ENCODE peak calls at places on chromosome 5, in six cellular contexts. One of them, this sample, is unnamed.

GRCh38 chr5:131436081-131436480 is 172.2 kb downstream of the CDC42SE2 start:
- DNase-seq in choroid plexus epithelial cell: no peak
- DNase-seq in neuronal stem cell: no peak
- DNase-seq in EL: no peak
- DNase-seq in pancreas: no peak
- DNase-seq in kidney: no peak
- DNase-seq in this sample: no peak

GRCh38 chr5:151745071-151745705 is 13.2 kb downstream of the ATOX1 start:
- DNase-seq in choroid plexus epithelial cell: peak; percentile 82
- DNase-seq in neuronal stem cell: no peak
- DNase-seq in EL: peak; percentile 94
- DNase-seq in pancreas: no peak
- DNase-seq in kidney: peak; percentile 86
- DNase-seq in this sample: peak; percentile 75

GRCh38 chr5:83527722-83528438 is 56.3 kb downstream of the VCAN start:
- DNase-seq in choroid plexus epithelial cell: no peak
- DNase-seq in neuronal stem cell: no peak
- DNase-seq in EL: no peak
- DNase-seq in pancreas: no peak
- DNase-seq in kidney: no peak
- DNase-seq in this sample: no peak

GRCh38 chr5:157166494-157167218 is 592 bp upstream of the GARIN3 start:
- DNase-seq in choroid plexus epithelial cell: no peak
- DNase-seq in neuronal stem cell: no peak
- DNase-seq in EL: no peak
- DNase-seq in pancreas: no peak
- DNase-seq in kidney: no peak
- DNase-seq in this sample: no peak

GRCh38 chr5:64301566-64301965 is 135.9 kb downstream of the RNF180 start:
- DNase-seq in choroid plexus epithelial cell: peak; percentile 4
- DNase-seq in neuronal stem cell: no peak
- DNase-seq in EL: peak; percentile 2
- DNase-seq in pancreas: no peak
- DNase-seq in kidney: no peak
- DNase-seq in this sample: no peak

GRCh38 chr5:55278778-55279177 is 28.7 kb downstream of the DHX29 start:
- DNase-seq in choroid plexus epithelial cell: peak; percentile 32
- DNase-seq in neuronal stem cell: no peak
- DNase-seq in EL: peak; percentile 69
- DNase-seq in pancreas: no peak
- DNase-seq in kidney: no peak
- DNase-seq in this sample: peak; percentile 23

GRCh38 chr5:13859285-13859684 is 85.2 kb downstream of the DNAH5 start:
- DNase-seq in choroid plexus epithelial cell: no peak
- DNase-seq in neuronal stem cell: no peak
- DNase-seq in EL: no peak
- DNase-seq in pancreas: no peak
- DNase-seq in kidney: no peak
- DNase-seq in this sample: no peak

GRCh38 chr5:58042933-58043606 is 416.8 kb downstream of the PLK2 start:
- DNase-seq in choroid plexus epithelial cell: no peak
- DNase-seq in neuronal stem cell: no peak
- DNase-seq in EL: no peak
- DNase-seq in pancreas: no peak
- DNase-seq in kidney: no peak
- DNase-seq in this sample: no peak

GRCh38 chr5:66796306-66797292 is 200.4 kb downstream of the MAST4 start:
- DNase-seq in choroid plexus epithelial cell: peak; percentile 10
- DNase-seq in neuronal stem cell: no peak
- DNase-seq in EL: no peak
- DNase-seq in pancreas: no peak
- DNase-seq in kidney: no peak
- DNase-seq in this sample: no peak

GRCh38 chr5:41793156-41793770 is 77.0 kb downstream of the OXCT1 start:
- DNase-seq in choroid plexus epithelial cell: peak; percentile 78
- DNase-seq in neuronal stem cell: no peak
- DNase-seq in EL: peak; percentile 83
- DNase-seq in pancreas: no peak
- DNase-seq in kidney: no peak
- DNase-seq in this sample: peak; percentile 91

GRCh38 chr5:115086473-115086872 is 83.2 kb downstream of the TRIM36 start:
- DNase-seq in choroid plexus epithelial cell: no peak
- DNase-seq in neuronal stem cell: no peak
- DNase-seq in EL: no peak
- DNase-seq in pancreas: no peak
- DNase-seq in kidney: no peak
- DNase-seq in this sample: no peak

GRCh38 chr5:23451156-23451555 is 56.3 kb upstream of the PRDM9 start:
- DNase-seq in choroid plexus epithelial cell: no peak
- DNase-seq in neuronal stem cell: no peak
- DNase-seq in EL: no peak
- DNase-seq in pancreas: no peak
- DNase-seq in kidney: no peak
- DNase-seq in this sample: no peak

GRCh38 chr5:134526483-134527155 is 1.1 kb downstream of the JADE2 start:
- DNase-seq in choroid plexus epithelial cell: peak; percentile 73
- DNase-seq in neuronal stem cell: peak; percentile 55
- DNase-seq in EL: peak; percentile 36
- DNase-seq in pancreas: peak; percentile 91
- DNase-seq in kidney: peak; percentile 95
- DNase-seq in this sample: no peak

GRCh38 chr5:136082390-136083193 is 50.1 kb upstream of the SMAD5 start:
- DNase-seq in choroid plexus epithelial cell: peak; percentile 87
- DNase-seq in neuronal stem cell: peak; percentile 64
- DNase-seq in EL: peak; percentile 63
- DNase-seq in pancreas: peak; percentile 89
- DNase-seq in kidney: peak; percentile 86
- DNase-seq in this sample: peak; percentile 78

GRCh38 chr5:1323803-1324173 is 21.1 kb downstream of the CLPTM1L start:
- DNase-seq in choroid plexus epithelial cell: no peak
- DNase-seq in neuronal stem cell: no peak
- DNase-seq in EL: no peak
- DNase-seq in pancreas: no peak
- DNase-seq in kidney: peak; percentile 38
- DNase-seq in this sample: no peak

This sample was measured in fibroblast of villous mesenchyme.